ENCODE peak calls at places on chromosomes 4 and X, in five cellular contexts. One of them, this sample, is unnamed.

GRCh38 chrX:139297638-139298037 is 232.9 kb upstream of the F9 start:
- DNase-seq in upper lobe of right lung: no peak
- DNase-seq in upper lobe of left lung: no peak
- DNase-seq in thoracic aorta: no peak
- DNase-seq in CD8-positive, alpha-beta T cell: no peak
- DNase-seq in this sample: no peak

GRCh38 chr4:152100378-152101201 is 339.8 kb upstream of the GATB start:
- DNase-seq in CD8-positive, alpha-beta T cell: peak
- DNase-seq in upper lobe of right lung: no peak
- DNase-seq in upper lobe of left lung: peak
- DNase-seq in thoracic aorta: no peak
- DNase-seq in this sample: no peak

GRCh38 chrX:46953137-46953527 is 40.9 kb downstream of the JADE3 start:
- DNase-seq in CD8-positive, alpha-beta T cell: no peak
- DNase-seq in upper lobe of left lung: no peak
- DNase-seq in upper lobe of right lung: no peak
- DNase-seq in thoracic aorta: no peak
- DNase-seq in this sample: no peak

GRCh38 chrX:124406294-124407013 is 60.1 kb downstream of the SH2D1A start:
- DNase-seq in CD8-positive, alpha-beta T cell: peak
- DNase-seq in upper lobe of left lung: peak
- DNase-seq in upper lobe of right lung: no peak
- DNase-seq in thoracic aorta: peak
- DNase-seq in this sample: no peak

GRCh38 chr4:141153751-141154510 is 20.7 kb upstream of the RNF150 start:
- DNase-seq in thoracic aorta: no peak
- DNase-seq in upper lobe of right lung: no peak
- DNase-seq in CD8-positive, alpha-beta T cell: no peak
- DNase-seq in upper lobe of left lung: no peak
- DNase-seq in this sample: no peak

GRCh38 chrX:103453655-103454054 is 65.6 kb downstream of the RAB40A start:
- DNase-seq in upper lobe of left lung: no peak
- DNase-seq in thoracic aorta: no peak
- DNase-seq in CD8-positive, alpha-beta T cell: no peak
- DNase-seq in upper lobe of right lung: no peak
- DNase-seq in this sample: no peak

GRCh38 chr4:23966720-23967119 is 76.9 kb upstream of the PPARGC1A start:
- DNase-seq in thoracic aorta: no peak
- DNase-seq in upper lobe of left lung: no peak
- DNase-seq in upper lobe of right lung: no peak
- DNase-seq in CD8-positive, alpha-beta T cell: no peak
- DNase-seq in this sample: no peak

GRCh38 chrX:905828-906566 is 275.4 kb downstream of the SHOX start:
- DNase-seq in upper lobe of left lung: no peak
- DNase-seq in upper lobe of right lung: no peak
- DNase-seq in CD8-positive, alpha-beta T cell: no peak
- DNase-seq in thoracic aorta: no peak
- DNase-seq in this sample: no peak

GRCh38 chr4:158810487-158811215 is 41.8 kb downstream of the FNIP2 start:
- DNase-seq in upper lobe of right lung: no peak
- DNase-seq in thoracic aorta: peak
- DNase-seq in upper lobe of left lung: peak
- DNase-seq in CD8-positive, alpha-beta T cell: no peak
- DNase-seq in this sample: no peak

GRCh38 chr4:69999420-69999819 is 3.7 kb downstream of the STATH start:
- DNase-seq in thoracic aorta: no peak
- DNase-seq in upper lobe of left lung: no peak
- DNase-seq in upper lobe of right lung: no peak
- DNase-seq in CD8-positive, alpha-beta T cell: no peak
- DNase-seq in this sample: no peak

GRCh38 chr4:114603455-114603854 is 4.8 kb downstream of the UGT8 start:
- DNase-seq in thoracic aorta: no peak
- DNase-seq in upper lobe of right lung: no peak
- DNase-seq in CD8-positive, alpha-beta T cell: no peak
- DNase-seq in upper lobe of left lung: no peak
- DNase-seq in this sample: no peak

GRCh38 chr4:153025402-153025801 is 89.3 kb downstream of the FHDC1 start:
- DNase-seq in CD8-positive, alpha-beta T cell: no peak
- DNase-seq in upper lobe of left lung: no peak
- DNase-seq in thoracic aorta: no peak
- DNase-seq in upper lobe of right lung: no peak
- DNase-seq in this sample: no peak

GRCh38 chr4:85740431-85740861 is 265.5 kb downstream of the ARHGAP24 start:
- DNase-seq in upper lobe of right lung: no peak
- DNase-seq in upper lobe of left lung: no peak
- DNase-seq in CD8-positive, alpha-beta T cell: no peak
- DNase-seq in thoracic aorta: no peak
- DNase-seq in this sample: no peak

GRCh38 chrX:97858592-97858991 is 974.9 kb downstream of the RPA4 start:
- DNase-seq in CD8-positive, alpha-beta T cell: no peak
- DNase-seq in thoracic aorta: no peak
- DNase-seq in upper lobe of left lung: no peak
- DNase-seq in upper lobe of right lung: no peak
- DNase-seq in this sample: no peak

GRCh38 chrX:101617211-101618191 is at the start of gene ARMCX6:
- DNase-seq in CD8-positive, alpha-beta T cell: peak
- DNase-seq in thoracic aorta: no peak
- DNase-seq in upper lobe of left lung: peak
- DNase-seq in upper lobe of right lung: peak
- DNase-seq in this sample: peak

GRCh38 chr4:82044141-82044993 is 329.4 kb downstream of the HNRNPD start:
- DNase-seq in CD8-positive, alpha-beta T cell: no peak
- DNase-seq in thoracic aorta: no peak
- DNase-seq in upper lobe of right lung: peak
- DNase-seq in upper lobe of left lung: peak
- DNase-seq in this sample: peak

GRCh38 chrX:154401045-154401799 is 3.0 kb downstream of the RPL10 start:
- DNase-seq in upper lobe of right lung: no peak
- DNase-seq in upper lobe of left lung: no peak
- DNase-seq in thoracic aorta: no peak
- DNase-seq in CD8-positive, alpha-beta T cell: no peak
- DNase-seq in this sample: no peak

GRCh38 chrX:106932492-106932923 is 12.3 kb downstream of the CLDN2 start:
- DNase-seq in CD8-positive, alpha-beta T cell: no peak
- DNase-seq in upper lobe of right lung: no peak
- DNase-seq in upper lobe of left lung: no peak
- DNase-seq in thoracic aorta: no peak
- DNase-seq in this sample: peak

GRCh38 chr4:2796261-2797187 is 3.6 kb downstream of the SH3BP2 start:
- DNase-seq in thoracic aorta: no peak
- DNase-seq in upper lobe of left lung: peak
- DNase-seq in CD8-positive, alpha-beta T cell: no peak
- DNase-seq in upper lobe of right lung: peak
- DNase-seq in this sample: peak

GRCh38 chrX:47222776-47223350 is 4.4 kb downstream of the CDK16 start:
- DNase-seq in CD8-positive, alpha-beta T cell: no peak
- DNase-seq in upper lobe of right lung: no peak
- DNase-seq in thoracic aorta: no peak
- DNase-seq in upper lobe of left lung: no peak
- DNase-seq in this sample: peak

GRCh38 chr4:185204238-185204910 is 574 bp upstream of the CFAP97 start:
- DNase-seq in thoracic aorta: no peak
- DNase-seq in upper lobe of left lung: peak
- DNase-seq in upper lobe of right lung: no peak
- DNase-seq in CD8-positive, alpha-beta T cell: no peak
- DNase-seq in this sample: no peak

GRCh38 chrX:123263246-123263757 is 79.2 kb downstream of the GRIA3 start:
- DNase-seq in upper lobe of left lung: no peak
- DNase-seq in CD8-positive, alpha-beta T cell: no peak
- DNase-seq in thoracic aorta: no peak
- DNase-seq in upper lobe of right lung: no peak
- DNase-seq in this sample: no peak

GRCh38 chr4:24382381-24382780 is 202.0 kb downstream of the DHX15 start:
- DNase-seq in upper lobe of left lung: no peak
- DNase-seq in CD8-positive, alpha-beta T cell: no peak
- DNase-seq in upper lobe of right lung: no peak
- DNase-seq in thoracic aorta: no peak
- DNase-seq in this sample: no peak

GRCh38 chrX:41889317-41890025 is 33.9 kb downstream of the CASK start:
- DNase-seq in thoracic aorta: no peak
- DNase-seq in upper lobe of left lung: no peak
- DNase-seq in CD8-positive, alpha-beta T cell: no peak
- DNase-seq in upper lobe of right lung: no peak
- DNase-seq in this sample: no peak

GRCh38 chrX:53494427-53494826 is 60.3 kb upstream of the HSD17B10 start:
- DNase-seq in CD8-positive, alpha-beta T cell: no peak
- DNase-seq in upper lobe of right lung: no peak
- DNase-seq in upper lobe of left lung: no peak
- DNase-seq in thoracic aorta: no peak
- DNase-seq in this sample: no peak

GRCh38 chr4:169335331-169335730 is 64.6 kb upstream of the SH3RF1 start:
- DNase-seq in upper lobe of right lung: no peak
- DNase-seq in upper lobe of left lung: no peak
- DNase-seq in CD8-positive, alpha-beta T cell: no peak
- DNase-seq in thoracic aorta: no peak
- DNase-seq in this sample: no peak

GRCh38 chr4:81905966-81906365 is 434.3 kb upstream of the RASGEF1B start:
- DNase-seq in upper lobe of right lung: no peak
- DNase-seq in upper lobe of left lung: no peak
- DNase-seq in CD8-positive, alpha-beta T cell: no peak
- DNase-seq in thoracic aorta: no peak
- DNase-seq in this sample: no peak

GRCh38 chrX:10395179-10395578 is 225.2 kb downstream of the MID1 start:
- DNase-seq in thoracic aorta: no peak
- DNase-seq in upper lobe of right lung: no peak
- DNase-seq in CD8-positive, alpha-beta T cell: no peak
- DNase-seq in upper lobe of left lung: no peak
- DNase-seq in this sample: no peak

GRCh38 chrX:37652053-37652452 is 33.5 kb upstream of the XK start:
- DNase-seq in CD8-positive, alpha-beta T cell: no peak
- DNase-seq in thoracic aorta: no peak
- DNase-seq in upper lobe of right lung: no peak
- DNase-seq in upper lobe of left lung: no peak
- DNase-seq in this sample: no peak

GRCh38 chrX:149312936-149313432 is 192.1 kb downstream of the IDS start:
- DNase-seq in CD8-positive, alpha-beta T cell: no peak
- DNase-seq in thoracic aorta: no peak
- DNase-seq in upper lobe of left lung: no peak
- DNase-seq in upper lobe of right lung: no peak
- DNase-seq in this sample: no peak

GRCh38 chrX:149312097-149312496 is 193.0 kb downstream of the IDS start:
- DNase-seq in upper lobe of right lung: no peak
- DNase-seq in thoracic aorta: no peak
- DNase-seq in CD8-positive, alpha-beta T cell: no peak
- DNase-seq in upper lobe of left lung: no peak
- DNase-seq in this sample: no peak

GRCh38 chrX:149314031-149314430 is 191.1 kb downstream of the IDS start:
- DNase-seq in upper lobe of right lung: no peak
- DNase-seq in upper lobe of left lung: no peak
- DNase-seq in CD8-positive, alpha-beta T cell: no peak
- DNase-seq in thoracic aorta: no peak
- DNase-seq in this sample: no peak
- H3K27ac ChIP-seq in upper lobe of right lung: no peak
- H3K27ac ChIP-seq in upper lobe of left lung: no peak
- H3K27ac ChIP-seq in CD8-positive, alpha-beta T cell: no peak
- H3K27ac ChIP-seq in thoracic aorta: no peak
- H3K27ac ChIP-seq in this sample: no peak

GRCh38 chr4:166501941-166502382 is 628.9 kb downstream of the TLL1 start:
- DNase-seq in CD8-positive, alpha-beta T cell: no peak
- DNase-seq in upper lobe of left lung: peak
- DNase-seq in upper lobe of right lung: no peak
- DNase-seq in thoracic aorta: no peak
- DNase-seq in this sample: no peak
- TF ChIP-seq CTCF in CD8-positive, alpha-beta T cell: no peak
- TF ChIP-seq CTCF in upper lobe of left lung: no peak
- TF ChIP-seq CTCF in upper lobe of right lung: peak
- TF ChIP-seq CTCF in thoracic aorta: no peak
- TF ChIP-seq CTCF in this sample: peak

GRCh38 chr4:1373892-1374705 is 27.1 kb downstream of the UVSSA start:
- DNase-seq in upper lobe of left lung: no peak
- DNase-seq in upper lobe of right lung: peak
- DNase-seq in CD8-positive, alpha-beta T cell: no peak
- DNase-seq in thoracic aorta: no peak
- DNase-seq in this sample: peak
- H3K4me3 ChIP-seq in upper lobe of left lung: no peak
- H3K4me3 ChIP-seq in upper lobe of right lung: no peak
- H3K4me3 ChIP-seq in CD8-positive, alpha-beta T cell: no peak
- H3K4me3 ChIP-seq in thoracic aorta: no peak
- H3K4me3 ChIP-seq in this sample: no peak

GRCh38 chr4:139902328-139903217 is 237.0 kb downstream of the MGST2 start:
- DNase-seq in upper lobe of left lung: no peak
- DNase-seq in upper lobe of right lung: no peak
- DNase-seq in thoracic aorta: no peak
- DNase-seq in CD8-positive, alpha-beta T cell: no peak
- DNase-seq in this sample: no peak
- H3K27ac ChIP-seq in upper lobe of left lung: peak
- H3K27ac ChIP-seq in upper lobe of right lung: peak
- H3K27ac ChIP-seq in thoracic aorta: no peak
- H3K27ac ChIP-seq in CD8-positive, alpha-beta T cell: no peak
- H3K27ac ChIP-seq in this sample: no peak

GRCh38 chr4:37670249-37670648 is 15.9 kb downstream of the RELL1 start:
- DNase-seq in upper lobe of left lung: no peak
- DNase-seq in thoracic aorta: no peak
- DNase-seq in upper lobe of right lung: no peak
- DNase-seq in CD8-positive, alpha-beta T cell: no peak
- DNase-seq in this sample: no peak
- TF ChIP-seq CTCF in upper lobe of left lung: no peak
- TF ChIP-seq CTCF in thoracic aorta: no peak
- TF ChIP-seq CTCF in upper lobe of right lung: no peak
- TF ChIP-seq CTCF in CD8-positive, alpha-beta T cell: no peak
- TF ChIP-seq CTCF in this sample: no peak

GRCh38 chr4:118036336-118036735 is 2.0 kb downstream of the NDST3 start:
- DNase-seq in CD8-positive, alpha-beta T cell: no peak
- DNase-seq in thoracic aorta: no peak
- DNase-seq in upper lobe of right lung: no peak
- DNase-seq in upper lobe of left lung: no peak
- DNase-seq in this sample: no peak

GRCh38 chr4:118034061-118034785 is at the start of gene NDST3:
- DNase-seq in upper lobe of left lung: peak
- DNase-seq in CD8-positive, alpha-beta T cell: no peak
- DNase-seq in thoracic aorta: no peak
- DNase-seq in upper lobe of right lung: peak
- DNase-seq in this sample: peak

GRCh38 chr4:118032691-118033090 is 1.6 kb upstream of the NDST3 start:
- DNase-seq in upper lobe of left lung: no peak
- DNase-seq in upper lobe of right lung: no peak
- DNase-seq in thoracic aorta: no peak
- DNase-seq in CD8-positive, alpha-beta T cell: no peak
- DNase-seq in this sample: no peak

GRCh38 chr4:118035309-118035708 is 1.0 kb downstream of the NDST3 start:
- DNase-seq in upper lobe of left lung: no peak
- DNase-seq in CD8-positive, alpha-beta T cell: no peak
- DNase-seq in thoracic aorta: no peak
- DNase-seq in upper lobe of right lung: no peak
- DNase-seq in this sample: no peak

GRCh38 chr4:118033148-118034060 is 882 bp upstream of the NDST3 start:
- DNase-seq in upper lobe of right lung: peak
- DNase-seq in CD8-positive, alpha-beta T cell: no peak
- DNase-seq in thoracic aorta: no peak
- DNase-seq in upper lobe of left lung: peak
- DNase-seq in this sample: peak
- H3K4me3 ChIP-seq in upper lobe of right lung: peak
- H3K4me3 ChIP-seq in CD8-positive, alpha-beta T cell: no peak
- H3K4me3 ChIP-seq in thoracic aorta: peak
- H3K4me3 ChIP-seq in upper lobe of left lung: peak
- H3K4me3 ChIP-seq in this sample: peak